ENCODE peak calls at places on chromosomes 6 and 20, in six cellular contexts. U is ascending aorta, R is tibial artery, D is suprapubic skin, B is right cardiac atrium, M is PC-3. V is an unnamed sample.

GRCh38 chr6:71349395-71349794 is 60.8 kb downstream of the OGFRL1 start:
- DNase-seq in R (no peak), U (no peak), M (peak), D (no peak), B (no peak), V (no peak)

GRCh38 chr6:170087946-170088348 is 202.9 kb downstream of the DLL1 start:
- DNase-seq in B (no peak), M (no peak), D (peak), U (no peak), R (peak), V (peak)

GRCh38 chr6:107692351-107692750 is 131.8 kb downstream of the SCML4 start:
- DNase-seq in M (no peak), D (no peak), R (no peak), B (no peak), U (no peak), V (no peak)

GRCh38 chr6:115667478-115667996 is 393.2 kb downstream of the FRK start:
- DNase-seq in B (no peak), M (no peak), D (no peak), U (no peak), R (no peak), V (no peak)

GRCh38 chr6:40112350-40112749 is 178.1 kb upstream of the MOCS1 start:
- DNase-seq in U (no peak), B (no peak), M (no peak), D (no peak), R (no peak), V (no peak)

GRCh38 chr6:16354692-16355091 is 116.3 kb downstream of the GMPR start:
- DNase-seq in D (peak), R (no peak), B (no peak), M (no peak), U (no peak), V (no peak)

GRCh38 chr6:51830666-51831065 is 256.7 kb downstream of the PKHD1 start:
- DNase-seq in R (no peak), U (no peak), D (no peak), M (peak), B (no peak), V (no peak)

GRCh38 chr6:101614774-101615173 is 221.3 kb downstream of the GRIK2 start:
- DNase-seq in R (no peak), U (no peak), B (no peak), M (peak), D (no peak), V (no peak)

GRCh38 chr6:134117409-134117808 is 65.0 kb upstream of the SLC2A12 start:
- DNase-seq in M (no peak), D (no peak), R (no peak), U (no peak), B (no peak), V (no peak)

GRCh38 chr6:25892877-25893276 is 18.8 kb upstream of the SLC17A3 start:
- DNase-seq in R (no peak), M (no peak), U (no peak), D (no peak), B (no peak), V (no peak)

GRCh38 chr20:36815454-36816091 is 42.0 kb upstream of the DSN1 start:
- DNase-seq in R (no peak), M (no peak), B (no peak), U (no peak), D (no peak), V (no peak)

DNA sequence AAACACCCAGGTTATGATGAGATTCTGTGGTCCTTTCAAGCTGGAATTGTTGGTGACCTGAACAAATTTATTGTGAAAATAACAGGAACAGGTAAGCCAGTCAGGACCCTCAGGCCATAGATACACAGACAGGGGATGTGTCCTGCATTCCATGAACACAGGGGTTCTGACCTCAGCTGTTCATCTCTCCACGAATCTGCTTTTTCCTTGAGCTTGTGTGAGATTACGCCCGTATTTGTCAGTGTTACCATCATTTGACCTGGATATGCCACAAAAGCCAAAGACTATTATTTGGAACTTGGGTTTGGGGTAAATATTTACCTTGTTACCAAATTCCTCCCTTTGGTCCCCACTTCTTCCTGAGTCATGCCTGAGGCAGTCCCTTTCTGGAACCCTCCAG is 288.9 kb downstream of the PREX1 start:
- DNase-seq in M (peak), R (no peak), B (no peak), D (no peak), U (no peak), V (no peak)
- H3K27ac ChIP-seq in M (peak), R (no peak), B (no peak), D (no peak), U (no peak), V (no peak)

GRCh38 chr6:144036064-144036873 is 28.2 kb upstream of the PLAGL1 start:
- DNase-seq in U (no peak), D (no peak), B (peak), M (no peak), R (no peak), V (no peak)
- H3K4me3 ChIP-seq in U (peak), D (peak), B (peak), M (no peak), R (peak), V (peak)

GRCh38 chr20:59334616-59335300 is 34.3 kb downstream of the EDN3 start:
- DNase-seq in U (no peak), B (no peak), D (no peak), R (no peak), M (no peak), V (no peak)
- H3K27ac ChIP-seq in U (no peak), B (no peak), D (no peak), R (no peak), M (no peak), V (no peak)

DNA sequence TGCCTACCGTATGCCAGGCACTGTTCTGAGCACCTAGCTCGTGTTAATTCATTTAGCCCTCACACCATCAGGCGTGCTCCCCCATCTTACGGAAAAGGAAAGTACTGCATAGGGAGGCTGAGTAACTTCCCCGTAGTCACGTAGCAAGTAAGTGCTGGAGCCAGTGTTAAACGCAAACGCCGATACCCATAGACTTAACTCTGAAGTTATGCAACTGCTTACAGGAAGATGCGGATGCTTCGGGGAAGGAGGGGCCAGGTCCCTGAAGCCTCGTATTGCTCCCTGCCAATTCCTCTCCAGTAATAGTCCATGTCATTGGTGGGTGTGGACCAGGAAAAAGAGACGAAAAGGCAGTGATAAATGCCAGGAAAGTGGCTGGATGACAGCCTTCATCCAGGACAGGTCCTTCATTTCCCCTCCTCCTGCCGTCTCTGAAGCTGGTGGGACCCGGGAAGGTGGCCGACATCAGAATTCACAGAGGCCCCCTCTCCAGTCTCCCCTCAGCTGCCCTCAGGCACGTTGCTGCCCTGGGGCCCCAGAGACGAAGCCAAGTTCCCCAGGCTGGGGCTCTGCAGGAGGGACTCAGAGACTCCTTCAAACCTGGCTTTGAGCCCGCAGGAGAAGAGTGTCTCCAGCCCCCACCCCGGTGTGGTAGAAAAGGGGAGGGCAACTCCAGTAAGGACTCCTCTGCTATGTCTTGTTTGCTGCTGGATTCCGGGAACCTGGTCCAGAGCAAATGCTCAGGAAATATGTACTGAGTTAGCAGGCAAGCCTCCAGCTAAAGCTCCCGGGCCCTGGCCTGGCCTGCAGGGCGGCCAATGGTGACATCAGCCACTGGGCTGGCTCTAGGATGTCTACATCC is 37.7 kb downstream of the RAB44 start:
- DNase-seq in M (peak), D (peak), U (peak), R (peak), B (peak), V (peak)
- H3K4me3 ChIP-seq in M (peak), D (peak), U (peak), R (peak), B (no peak), V (peak)